ENCODE peak calls at places on chromosomes 1 and 21, in ten cellular contexts. J is Panc1, C is NCI-H1694 treated with DMSO at 0.1 percent for 48 hours, S is A172, F is amygdala, K is cerebellum, R is T-helper 2 cell, Q is Right ventricle myocardium inferior, T is left ventricle myocardium inferior, L is T-cell. B is an unnamed sample.

GRCh38 chr1:30384286-30385245 is 338.8 kb downstream of the MATN1 start:
- DNase-seq in F (no peak), S (no peak), T (no peak), Q (no peak), K (no peak), J (no peak), R (no peak), L (no peak), C (peak), B (no peak)

GRCh38 chr21:16108561-16109070 is 378.8 kb downstream of the USP25 start:
- DNase-seq in F (no peak), S (no peak), L (no peak), Q (no peak), T (no peak), K (no peak), C (no peak), R (no peak), J (no peak), B (no peak)

GRCh38 chr1:174301295-174302077 is 142.2 kb downstream of the RABGAP1L start:
- DNase-seq in S (no peak), F (no peak), J (no peak), K (no peak), R (no peak), C (no peak), T (no peak), Q (no peak), L (no peak), B (peak)

GRCh38 chr1:53821380-53821779 is 16.7 kb downstream of the NDC1 start:
- DNase-seq in C (no peak), R (no peak), S (no peak), F (no peak), T (no peak), K (no peak), J (no peak), Q (no peak), L (no peak), B (no peak)

GRCh38 chr1:198903203-198903602 is 264.4 kb downstream of the PTPRC start:
- DNase-seq in J (no peak), Q (peak), L (no peak), C (no peak), F (no peak), R (no peak), T (no peak), K (peak), S (no peak), B (peak)

GRCh38 chr1:155178441-155179106 is 4.9 kb downstream of the TRIM46 start:
- DNase-seq in L (no peak), F (no peak), Q (no peak), S (no peak), K (no peak), T (no peak), R (no peak), J (no peak), C (no peak), B (no peak)

GRCh38 chr1:98086796-98087195 is 166.0 kb upstream of the DPYD start:
- DNase-seq in K (no peak), R (no peak), Q (no peak), L (no peak), C (no peak), T (no peak), J (peak), S (peak), F (no peak), B (no peak)

GRCh38 chr1:168391759-168392681 is 111.3 kb downstream of the TBX19 start:
- DNase-seq in Q (no peak), T (no peak), S (peak), R (no peak), K (no peak), C (no peak), L (no peak), J (no peak), F (no peak), B (no peak)

GRCh38 chr21:16976132-16976666 is 536.6 kb upstream of the CXADR start:
- DNase-seq in R (no peak), T (no peak), C (no peak), K (no peak), Q (no peak), J (no peak), S (no peak), L (no peak), F (no peak), B (no peak)

GRCh38 chr1:10271869-10272268 is 61.5 kb downstream of the KIF1B start:
- DNase-seq in L (no peak), R (no peak), Q (no peak), S (no peak), T (no peak), F (no peak), K (no peak), J (no peak), C (peak), B (no peak)